ENCODE peak calls at places on chromosome 15, in six cellular contexts. One of them, this sample, is unnamed.

GRCh38 chr15:33908396-33908795 is 59.9 kb upstream of the CHRM5 start:
- DNase-seq in H9: no peak
- DNase-seq in endothelial cell of umbilical vein: peak
- DNase-seq in dorsolateral prefrontal cortex: no peak
- DNase-seq in fibroblast of lung: peak
- DNase-seq in IMR-90: peak
- DNase-seq in this sample: no peak

GRCh38 chr15:66359740-66360139 is 3.3 kb upstream of the TIPIN start:
- DNase-seq in H9: no peak
- DNase-seq in endothelial cell of umbilical vein: no peak
- DNase-seq in dorsolateral prefrontal cortex: no peak
- DNase-seq in fibroblast of lung: no peak
- DNase-seq in IMR-90: no peak
- DNase-seq in this sample: no peak

GRCh38 chr15:46543626-46544025 is 908.8 kb downstream of the SQOR start:
- DNase-seq in H9: no peak
- DNase-seq in endothelial cell of umbilical vein: no peak
- DNase-seq in dorsolateral prefrontal cortex: no peak
- DNase-seq in fibroblast of lung: no peak
- DNase-seq in IMR-90: no peak
- DNase-seq in this sample: no peak

GRCh38 chr15:52288051-52288942 is 7.3 kb downstream of the MYO5C start:
- DNase-seq in H9: no peak
- DNase-seq in endothelial cell of umbilical vein: peak
- DNase-seq in dorsolateral prefrontal cortex: no peak
- DNase-seq in fibroblast of lung: no peak
- DNase-seq in IMR-90: peak
- DNase-seq in this sample: no peak

GRCh38 chr15:97909291-97909891 is 51.1 kb upstream of the ARRDC4 start:
- DNase-seq in H9: peak
- DNase-seq in endothelial cell of umbilical vein: peak
- DNase-seq in dorsolateral prefrontal cortex: peak
- DNase-seq in fibroblast of lung: peak
- DNase-seq in IMR-90: peak
- DNase-seq in this sample: peak

GRCh38 chr15:65921780-65922179 is 52.5 kb downstream of the RAB11A start:
- DNase-seq in H9: no peak
- DNase-seq in endothelial cell of umbilical vein: no peak
- DNase-seq in dorsolateral prefrontal cortex: no peak
- DNase-seq in fibroblast of lung: no peak
- DNase-seq in IMR-90: no peak
- DNase-seq in this sample: no peak

GRCh38 chr15:90086868-90087268 is 15.4 kb downstream of the IDH2 start:
- DNase-seq in H9: peak
- DNase-seq in endothelial cell of umbilical vein: peak
- DNase-seq in dorsolateral prefrontal cortex: no peak
- DNase-seq in fibroblast of lung: peak
- DNase-seq in IMR-90: peak
- DNase-seq in this sample: peak

GRCh38 chr15:67542192-67542461 is 376 bp upstream of the MAP2K5 start:
- DNase-seq in H9: no peak
- DNase-seq in endothelial cell of umbilical vein: no peak
- DNase-seq in dorsolateral prefrontal cortex: no peak
- DNase-seq in fibroblast of lung: peak
- DNase-seq in IMR-90: no peak
- DNase-seq in this sample: no peak

GRCh38 chr15:99651023-99651807 is 82.0 kb downstream of the LYSMD4 start:
- DNase-seq in H9: no peak
- DNase-seq in endothelial cell of umbilical vein: no peak
- DNase-seq in dorsolateral prefrontal cortex: no peak
- DNase-seq in fibroblast of lung: peak
- DNase-seq in IMR-90: peak
- DNase-seq in this sample: no peak

GRCh38 chr15:34754674-34755418 is at the start of gene GJD2:
- DNase-seq in H9: peak
- DNase-seq in endothelial cell of umbilical vein: no peak
- DNase-seq in dorsolateral prefrontal cortex: no peak
- DNase-seq in fibroblast of lung: no peak
- DNase-seq in IMR-90: no peak
- DNase-seq in this sample: no peak

GRCh38 chr15:58873267-58873666 is 60.2 kb downstream of the SLTM start:
- DNase-seq in H9: no peak
- DNase-seq in endothelial cell of umbilical vein: no peak
- DNase-seq in dorsolateral prefrontal cortex: no peak
- DNase-seq in fibroblast of lung: peak
- DNase-seq in IMR-90: peak
- DNase-seq in this sample: no peak

GRCh38 chr15:72483279-72483678 is 9.1 kb downstream of the ARIH1 start:
- DNase-seq in H9: no peak
- DNase-seq in endothelial cell of umbilical vein: no peak
- DNase-seq in dorsolateral prefrontal cortex: no peak
- DNase-seq in fibroblast of lung: no peak
- DNase-seq in IMR-90: no peak
- DNase-seq in this sample: no peak

GRCh38 chr15:72486144-72486543 is 12.0 kb downstream of the ARIH1 start:
- DNase-seq in H9: no peak
- DNase-seq in endothelial cell of umbilical vein: no peak
- DNase-seq in dorsolateral prefrontal cortex: no peak
- DNase-seq in fibroblast of lung: no peak
- DNase-seq in IMR-90: no peak
- DNase-seq in this sample: no peak

GRCh38 chr15:72489943-72490554 is 15.9 kb downstream of the ARIH1 start:
- DNase-seq in H9: no peak
- DNase-seq in endothelial cell of umbilical vein: no peak
- DNase-seq in dorsolateral prefrontal cortex: no peak
- DNase-seq in fibroblast of lung: no peak
- DNase-seq in IMR-90: no peak
- DNase-seq in this sample: no peak

GRCh38 chr15:72488558-72488957 is 14.4 kb downstream of the ARIH1 start:
- DNase-seq in H9: no peak
- DNase-seq in endothelial cell of umbilical vein: no peak
- DNase-seq in dorsolateral prefrontal cortex: no peak
- DNase-seq in fibroblast of lung: no peak
- DNase-seq in IMR-90: no peak
- DNase-seq in this sample: no peak

DNA sequence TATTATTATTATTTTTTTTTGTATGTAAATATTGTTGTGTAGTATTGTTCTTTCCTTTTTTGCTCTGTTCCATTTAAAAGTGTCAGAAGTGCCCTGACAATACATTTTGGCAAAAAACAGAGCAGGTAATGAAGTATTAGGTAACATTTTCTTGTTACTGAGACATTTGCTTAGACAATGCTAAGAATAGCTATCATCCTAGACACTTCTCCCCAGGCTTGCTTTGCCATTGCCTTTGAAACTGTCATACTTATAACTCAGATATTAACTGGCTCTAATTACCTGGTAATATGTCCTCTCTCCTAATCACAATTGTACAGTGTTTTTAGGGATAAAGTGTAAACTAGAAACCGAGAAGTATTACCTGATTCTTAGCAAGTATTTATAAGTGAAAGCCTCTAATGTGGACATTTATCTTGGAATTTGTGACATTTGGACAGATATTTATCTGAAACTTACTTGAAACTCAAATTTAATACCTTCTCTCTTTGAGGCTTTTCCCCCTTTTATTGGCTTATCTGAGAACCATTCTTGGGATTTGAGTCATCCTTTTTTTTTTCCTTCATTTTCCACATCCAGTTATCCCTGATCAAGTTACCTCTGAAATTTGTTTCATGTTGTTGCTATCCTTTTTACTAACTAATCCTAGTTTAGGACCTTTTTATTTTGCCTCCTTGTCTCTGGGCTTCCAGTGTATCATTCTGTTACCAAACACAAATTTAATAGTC is 13.1 kb downstream of the ARIH1 start:
- DNase-seq in H9: no peak
- DNase-seq in endothelial cell of umbilical vein: no peak
- DNase-seq in dorsolateral prefrontal cortex: no peak
- DNase-seq in fibroblast of lung: peak
- DNase-seq in IMR-90: peak
- DNase-seq in this sample: no peak
- H3K27ac ChIP-seq in H9: no peak
- H3K27ac ChIP-seq in endothelial cell of umbilical vein: no peak
- H3K27ac ChIP-seq in dorsolateral prefrontal cortex: no peak
- H3K27ac ChIP-seq in fibroblast of lung: no peak
- H3K27ac ChIP-seq in IMR-90: no peak
- H3K27ac ChIP-seq in this sample: no peak

DNA sequence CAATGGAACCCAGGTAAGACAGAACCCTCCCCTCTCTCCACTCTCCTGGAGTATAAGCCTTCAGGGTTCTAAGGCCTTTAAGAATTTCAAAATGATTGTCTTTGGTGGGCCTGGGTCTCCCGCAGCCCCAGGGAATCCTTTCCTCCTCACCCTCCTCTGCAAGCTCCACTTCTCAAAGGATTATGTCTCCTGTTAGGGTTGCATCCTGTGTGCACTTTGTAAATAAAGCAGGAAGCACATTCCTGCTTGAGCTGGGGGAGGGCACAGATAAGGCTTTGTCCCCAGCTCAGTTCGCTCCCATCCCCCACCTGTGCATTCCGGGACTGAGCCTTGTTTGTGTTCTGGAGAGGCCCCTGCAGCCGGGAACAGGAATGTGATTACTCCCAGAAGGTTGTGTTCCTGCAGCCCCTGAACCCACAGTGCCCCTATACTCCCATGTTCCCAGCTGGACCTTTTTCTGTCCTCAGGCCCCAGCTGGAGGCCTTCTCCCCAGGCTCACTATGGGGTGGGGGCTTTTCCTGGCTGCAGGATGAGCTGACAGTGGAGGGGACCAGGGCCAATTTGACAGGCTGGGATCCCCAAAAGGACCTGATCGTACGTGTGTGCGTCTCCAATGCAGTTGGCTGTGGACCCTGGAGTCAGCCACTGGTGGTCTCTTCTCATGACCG is 9.5 kb downstream of the TYRO3 start:
- DNase-seq in H9: peak
- DNase-seq in endothelial cell of umbilical vein: peak
- DNase-seq in dorsolateral prefrontal cortex: peak
- DNase-seq in fibroblast of lung: peak
- DNase-seq in IMR-90: peak
- DNase-seq in this sample: no peak
- H3K27ac ChIP-seq in H9: peak
- H3K27ac ChIP-seq in endothelial cell of umbilical vein: no peak
- H3K27ac ChIP-seq in dorsolateral prefrontal cortex: peak
- H3K27ac ChIP-seq in fibroblast of lung: no peak
- H3K27ac ChIP-seq in IMR-90: peak
- H3K27ac ChIP-seq in this sample: no peak

GRCh38 chr15:75637245-75638009 is 2.6 kb downstream of the IMP3 start:
- DNase-seq in H9: no peak
- DNase-seq in endothelial cell of umbilical vein: no peak
- DNase-seq in dorsolateral prefrontal cortex: no peak
- DNase-seq in fibroblast of lung: no peak
- DNase-seq in IMR-90: no peak
- DNase-seq in this sample: no peak
- H3K27ac ChIP-seq in H9: no peak
- H3K27ac ChIP-seq in endothelial cell of umbilical vein: no peak
- H3K27ac ChIP-seq in dorsolateral prefrontal cortex: peak
- H3K27ac ChIP-seq in fibroblast of lung: no peak
- H3K27ac ChIP-seq in IMR-90: no peak
- H3K27ac ChIP-seq in this sample: no peak

GRCh38 chr15:62173215-62173614 is 8.1 kb upstream of the C2CD4B start:
- DNase-seq in H9: no peak
- DNase-seq in endothelial cell of umbilical vein: peak
- DNase-seq in dorsolateral prefrontal cortex: no peak
- DNase-seq in fibroblast of lung: no peak
- DNase-seq in IMR-90: no peak
- DNase-seq in this sample: no peak

GRCh38 chr15:62165793-62166380 is 802 bp upstream of the C2CD4B start:
- DNase-seq in H9: no peak
- DNase-seq in endothelial cell of umbilical vein: peak
- DNase-seq in dorsolateral prefrontal cortex: no peak
- DNase-seq in fibroblast of lung: no peak
- DNase-seq in IMR-90: no peak
- DNase-seq in this sample: no peak

GRCh38 chr15:62171882-62172281 is 6.8 kb upstream of the C2CD4B start:
- DNase-seq in H9: no peak
- DNase-seq in endothelial cell of umbilical vein: peak
- DNase-seq in dorsolateral prefrontal cortex: no peak
- DNase-seq in fibroblast of lung: no peak
- DNase-seq in IMR-90: no peak
- DNase-seq in this sample: no peak
- H3K27ac ChIP-seq in H9: no peak
- H3K27ac ChIP-seq in endothelial cell of umbilical vein: peak
- H3K27ac ChIP-seq in dorsolateral prefrontal cortex: no peak
- H3K27ac ChIP-seq in fibroblast of lung: no peak
- H3K27ac ChIP-seq in IMR-90: no peak
- H3K27ac ChIP-seq in this sample: no peak

GRCh38 chr15:40942337-40942854 is 10.9 kb upstream of the CHAC1 start:
- DNase-seq in H9: peak
- DNase-seq in endothelial cell of umbilical vein: no peak
- DNase-seq in dorsolateral prefrontal cortex: no peak
- DNase-seq in fibroblast of lung: no peak
- DNase-seq in IMR-90: no peak
- DNase-seq in this sample: no peak

GRCh38 chr15:40941078-40941527 is 12.0 kb downstream of the DLL4 start:
- DNase-seq in H9: no peak
- DNase-seq in endothelial cell of umbilical vein: no peak
- DNase-seq in dorsolateral prefrontal cortex: no peak
- DNase-seq in fibroblast of lung: no peak
- DNase-seq in IMR-90: no peak
- DNase-seq in this sample: no peak

GRCh38 chr15:40939909-40940801 is 11.0 kb downstream of the DLL4 start:
- DNase-seq in H9: no peak
- DNase-seq in endothelial cell of umbilical vein: peak
- DNase-seq in dorsolateral prefrontal cortex: no peak
- DNase-seq in fibroblast of lung: no peak
- DNase-seq in IMR-90: no peak
- DNase-seq in this sample: no peak

GRCh38 chr15:40942865-40943264 is 10.4 kb upstream of the CHAC1 start:
- DNase-seq in H9: no peak
- DNase-seq in endothelial cell of umbilical vein: no peak
- DNase-seq in dorsolateral prefrontal cortex: no peak
- DNase-seq in fibroblast of lung: no peak
- DNase-seq in IMR-90: no peak
- DNase-seq in this sample: no peak

GRCh38 chr15:40941528-40942336 is 11.5 kb upstream of the CHAC1 start:
- DNase-seq in H9: peak
- DNase-seq in endothelial cell of umbilical vein: peak
- DNase-seq in dorsolateral prefrontal cortex: peak
- DNase-seq in fibroblast of lung: peak
- DNase-seq in IMR-90: peak
- DNase-seq in this sample: peak
- H3K27ac ChIP-seq in H9: no peak
- H3K27ac ChIP-seq in endothelial cell of umbilical vein: peak
- H3K27ac ChIP-seq in dorsolateral prefrontal cortex: peak
- H3K27ac ChIP-seq in fibroblast of lung: peak
- H3K27ac ChIP-seq in IMR-90: peak
- H3K27ac ChIP-seq in this sample: peak

DNA sequence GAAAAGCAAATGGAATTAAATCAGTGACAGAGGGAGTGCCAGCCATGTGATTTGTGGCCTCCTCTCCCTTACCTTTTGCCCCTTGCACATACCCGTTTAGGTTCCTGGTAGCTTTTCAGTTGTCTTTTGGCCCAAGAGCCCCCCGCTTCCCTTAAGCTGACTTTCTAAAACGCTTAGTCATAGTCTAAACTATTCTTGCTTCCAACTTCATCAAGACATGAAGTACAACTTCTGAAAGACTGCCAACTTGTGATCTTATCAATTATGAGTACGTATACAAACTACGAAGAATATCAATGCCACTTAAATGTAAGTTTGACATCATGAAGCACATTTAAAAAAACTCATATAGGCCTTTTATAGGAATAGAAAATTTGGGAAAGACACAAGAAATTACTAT is 61.9 kb downstream of the EIF3J start:
- DNase-seq in H9: no peak
- DNase-seq in endothelial cell of umbilical vein: peak
- DNase-seq in dorsolateral prefrontal cortex: no peak
- DNase-seq in fibroblast of lung: peak
- DNase-seq in IMR-90: peak
- DNase-seq in this sample: no peak
- H3K27ac ChIP-seq in H9: no peak
- H3K27ac ChIP-seq in endothelial cell of umbilical vein: peak
- H3K27ac ChIP-seq in dorsolateral prefrontal cortex: no peak
- H3K27ac ChIP-seq in fibroblast of lung: no peak
- H3K27ac ChIP-seq in IMR-90: peak
- H3K27ac ChIP-seq in this sample: no peak

This sample was measured in DND-41.